ENCODE peak calls at places on chromosomes 2 and 18, in eight cellular contexts. T is Jurkat, Clone E6-1; X is kidney epithelial cell; A is left kidney; U is head of caudate nucleus; S is EL; M is HT1080; H is GM03348. W is an unnamed sample.

GRCh38 chr2:104378853-104379374 is 475.0 kb upstream of the POU3F3 start:
- DNase-seq in H (no peak), X (peak), A (peak), U (peak), S (no peak), T (peak), M (peak), W (peak)

GRCh38 chr2:128026422-128027277 is 1.2 kb downstream of the SAP130 start:
- DNase-seq in S (peak), A (no peak), T (peak), X (no peak), U (no peak), H (no peak), M (no peak), W (no peak)

GRCh38 chr2:240303896-240304745 is 131.3 kb upstream of the GPC1 start:
- DNase-seq in U (no peak), A (no peak), X (no peak), M (no peak), S (no peak), H (no peak), T (no peak), W (peak)

GRCh38 chr2:180291060-180291459 is 284.0 kb upstream of the CWC22 start:
- DNase-seq in X (no peak), S (peak), U (no peak), T (no peak), H (peak), M (peak), A (no peak), W (no peak)

GRCh38 chr2:230692760-230693159 is 19.9 kb upstream of the CAB39 start:
- DNase-seq in X (no peak), S (no peak), U (no peak), A (no peak), T (no peak), M (no peak), H (no peak), W (no peak)

GRCh38 chr2:199659207-199659606 is 191.8 kb downstream of the FTCDNL1 start:
- DNase-seq in S (peak), H (peak), M (no peak), U (peak), T (no peak), X (no peak), A (peak), W (peak)

GRCh38 chr2:45962522-45962921 is 311.0 kb downstream of the PRKCE start:
- DNase-seq in M (peak), S (peak), H (peak), U (peak), A (peak), X (no peak), T (no peak), W (no peak)

GRCh38 chr2:121798617-121799016 is 43.2 kb downstream of the TSN start:
- DNase-seq in T (no peak), U (no peak), M (no peak), H (no peak), A (no peak), X (no peak), S (no peak), W (no peak)

GRCh38 chr2:62181836-62182235 is 14.1 kb upstream of the B3GNT2 start:
- DNase-seq in S (no peak), A (no peak), M (no peak), X (no peak), H (no peak), T (peak), U (no peak), W (no peak)

GRCh38 chr18:76573325-76574025 is 78.4 kb upstream of the ZNF516 start:
- DNase-seq in U (no peak), X (no peak), T (no peak), H (peak), S (peak), M (peak), A (no peak), W (no peak)

GRCh38 chr2:193966590-193966989 is 1690.4 kb upstream of the SLC39A10 start:
- DNase-seq in S (peak), H (peak), A (peak), U (no peak), M (peak), T (no peak), X (peak), W (no peak)

GRCh38 chr2:45009928-45010705 is 865 bp upstream of the SIX2 start:
- DNase-seq in H (peak), A (peak), T (no peak), X (no peak), S (peak), U (no peak), M (peak), W (no peak)